ENCODE peak calls at places on chromosomes 5 and 9, in ten cellular contexts. X, Q, S, M, N, H, A, E, D and C are unnamed samples.

GRCh38 chr5:169344629-169345028 is 43.7 kb upstream of the SLIT3 start:
- DNase-seq in E (no peak), N (no peak), X (no peak), D (no peak), S (no peak), Q (peak; percentile 17), M (no peak), A (no peak), H (no peak), C (no peak)

GRCh38 chr5:139886213-139886612 is 90.6 kb downstream of the PSD2 start:
- DNase-seq in H (no peak), D (no peak), N (no peak), M (no peak), X (no peak), S (no peak), A (no peak), Q (no peak), E (no peak), C (no peak)

GRCh38 chr9:87324613-87325194 is 173.0 kb upstream of the DAPK1 start:
- DNase-seq in Q (no peak), N (peak; percentile 18), S (no peak), E (no peak), M (peak; percentile 85), D (no peak), H (no peak), X (no peak), A (peak; percentile 79), C (no peak)

GRCh38 chr5:146291421-146292074 is 47.1 kb upstream of the POU4F3 start:
- DNase-seq in N (peak; percentile 16), Q (no peak), A (peak; percentile 57), X (no peak), D (no peak), E (no peak), H (no peak), M (peak; percentile 63), S (no peak), C (no peak)

GRCh38 chr9:21031091-21031817 is at the start of gene HACD4:
- DNase-seq in N (peak; percentile 34), M (peak; percentile 72), X (peak; percentile 84), H (no peak), S (peak; percentile 87), D (peak; percentile 94), Q (peak; percentile 41), A (peak; percentile 49), E (peak; percentile 73), C (peak; percentile 60)

GRCh38 chr9:136364942-136365774 is 1.6 kb upstream of the DNLZ start:
- DNase-seq in Q (no peak), S (no peak), D (peak; percentile 79), N (no peak), X (no peak), H (no peak), E (no peak), A (no peak), M (no peak), C (no peak)

GRCh38 chr9:72149231-72149975 is at the start of gene GDA:
- DNase-seq in X (peak; percentile 64), H (no peak), A (no peak), M (no peak), E (peak; percentile 42), N (no peak), S (peak; percentile 49), Q (no peak), D (peak; percentile 81), C (no peak)

GRCh38 chr5:156414381-156414780 is 87.4 kb downstream of the SGCD start:
- DNase-seq in A (no peak), M (peak; percentile 29), E (no peak), X (no peak), Q (no peak), N (no peak), S (no peak), H (no peak), D (no peak), C (no peak)

GRCh38 chr5:135667662-135668061 is 88.9 kb upstream of the CXCL14 start:
- DNase-seq in M (no peak), E (no peak), N (no peak), H (no peak), A (no peak), D (no peak), S (no peak), Q (no peak), X (no peak), C (no peak)

GRCh38 chr5:84729326-84729725 is 344.6 kb upstream of the EDIL3 start:
- DNase-seq in E (no peak), N (no peak), M (peak; percentile 31), D (no peak), A (peak; percentile 33), X (no peak), H (no peak), Q (no peak), S (no peak), C (no peak)

GRCh38 chr9:111621895-111622480 is 9.1 kb upstream of the DNAJC25 start:
- DNase-seq in N (peak; percentile 14), S (peak; percentile 68), D (no peak), M (peak; percentile 69), A (peak; percentile 64), Q (no peak), E (no peak), X (no peak), H (no peak), C (no peak)

GRCh38 chr5:110335361-110336046 is 391.0 kb downstream of the TMEM232 start:
- DNase-seq in Q (no peak), S (no peak), D (no peak), E (no peak), M (peak; percentile 54), A (peak; percentile 17), H (no peak), N (no peak), X (no peak), C (no peak)

GRCh38 chr5:159419567-159419966 is 89.3 kb upstream of the IL12B start:
- DNase-seq in A (no peak), Q (no peak), X (no peak), E (peak; percentile 34), H (no peak), M (no peak), S (peak; percentile 58), D (no peak), N (no peak), C (no peak)

DNA sequence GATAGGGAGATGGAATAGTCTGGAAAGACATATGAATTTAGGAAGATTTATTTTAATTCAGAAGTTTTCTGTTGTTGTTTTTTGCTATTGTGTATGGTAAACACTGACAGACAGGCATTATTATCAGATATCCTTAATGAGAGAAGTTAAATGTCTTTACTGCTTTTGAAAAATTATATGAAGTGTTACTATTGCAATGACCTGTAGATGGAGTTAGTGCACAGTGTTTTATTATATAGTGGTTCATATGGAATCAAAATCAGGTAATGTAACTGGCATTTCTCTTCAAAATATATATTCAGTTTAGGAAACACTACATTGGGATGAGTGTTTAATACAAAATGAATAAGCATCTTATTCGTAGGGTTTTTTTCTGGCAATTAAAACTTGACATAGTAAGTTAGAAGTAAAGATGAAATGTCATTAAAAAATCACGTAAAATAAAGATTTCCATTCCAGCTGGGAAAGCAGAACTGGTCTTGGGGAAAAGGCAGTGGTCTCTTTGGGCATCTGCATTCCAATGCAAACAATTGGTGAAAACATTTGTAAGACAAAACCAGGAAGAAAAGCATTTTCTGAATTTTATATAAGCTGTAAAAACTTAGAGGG is 3.9 kb downstream of the GABRA1 start:
- DNase-seq in D (no peak), E (no peak), M (peak; percentile 1), H (no peak), A (no peak), X (no peak), S (no peak), N (no peak), Q (no peak), C (no peak)
- H3K4me1 ChIP-seq in D (no peaks in the 10 kb centered on the region), E (no peaks in the 10 kb centered on the region), M (no peaks in the 10 kb centered on the region), H (no peaks in the 10 kb centered on the region), A (no peaks in the 10 kb centered on the region), X (peaks cover 2% of the 10 kb centered on the region), S (no peaks in the 10 kb centered on the region), N (no peaks in the 10 kb centered on the region), Q (no peaks in the 10 kb centered on the region), C (no peaks in the 10 kb centered on the region)

DNA sequence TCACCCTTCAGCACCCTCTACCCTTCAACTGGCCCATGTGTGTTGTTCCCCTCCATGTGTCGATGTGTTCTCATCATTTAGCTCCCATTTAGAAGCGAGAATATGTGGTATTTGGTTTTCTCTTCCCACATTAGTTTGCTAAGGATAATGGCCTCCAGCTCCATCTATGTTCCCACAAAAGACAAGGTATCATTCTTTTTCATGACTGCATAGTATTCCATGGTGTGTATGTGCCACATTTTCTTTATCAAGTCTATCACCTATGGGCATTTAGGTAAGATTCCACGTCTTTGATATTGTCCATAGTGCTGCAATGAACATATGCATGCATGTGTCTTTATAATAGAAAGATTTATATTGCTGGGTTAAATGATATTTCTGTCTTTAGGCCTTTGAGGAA is 325.1 kb upstream of the ADAMTS16 start:
- DNase-seq in X (no peak), M (no peak), D (no peak), A (no peak), H (no peak), E (no peak), Q (no peak), N (no peak), S (no peak), C (no peak)
- TF ChIP-seq CTCF in X (no peak), M (no peak), D (no peak), A (no peak), H (no peak), E (no peak), Q (no peak), N (no peak), S (no peak), C (no peak)

DNA sequence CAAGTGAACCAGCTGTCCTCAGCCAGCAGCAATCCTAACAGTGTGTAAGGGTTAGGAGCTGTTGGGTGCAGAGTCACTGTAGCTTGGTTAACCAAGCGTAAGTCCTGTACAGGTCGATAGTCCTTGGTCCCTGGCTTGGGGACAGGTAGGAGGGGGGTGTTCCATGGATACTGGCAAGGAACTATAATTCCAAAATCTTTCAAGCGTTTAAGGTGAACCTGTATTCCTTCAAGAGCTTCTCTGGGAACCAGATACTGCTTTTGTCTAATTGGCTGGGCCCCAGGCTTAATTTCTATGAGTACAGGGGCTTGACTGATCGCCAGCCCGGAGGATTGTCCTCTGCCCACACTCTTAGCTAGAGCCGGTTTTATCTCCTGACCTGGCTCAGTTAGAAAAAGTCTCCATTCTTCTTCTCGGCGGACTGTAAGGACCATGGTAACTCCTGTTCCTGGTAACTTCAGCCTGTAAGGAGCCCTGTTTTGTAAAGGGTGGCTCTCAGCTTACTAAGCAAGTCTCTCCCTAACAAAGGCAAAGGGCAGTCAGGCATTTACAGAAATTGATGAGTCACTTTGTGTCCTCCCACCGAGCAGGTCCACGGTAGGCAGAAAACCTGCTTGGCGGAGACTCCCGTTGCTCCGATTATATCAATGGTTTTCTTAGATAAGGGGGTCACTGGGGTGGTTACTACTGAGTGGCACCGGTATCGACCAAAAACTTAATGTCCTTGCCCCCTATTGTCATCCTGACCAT is 6.0 kb upstream of the ZNF354C start:
- DNase-seq in Q (no peak), S (no peak), N (no peak), D (no peak), X (no peak), H (no peak), E (no peak), M (no peak), A (no peak), C (no peak)
- H3K9me3 ChIP-seq in Q (peaks cover 14% of the 10 kb centered on the region), S (peaks cover 16% of the 10 kb centered on the region), N (peaks cover 3% of the 10 kb centered on the region), D (no peaks in the 10 kb centered on the region), X (peaks cover 3% of the 10 kb centered on the region), H (no peaks in the 10 kb centered on the region), E (peaks cover 31% of the 10 kb centered on the region), M (no peaks in the 10 kb centered on the region), A (no peaks in the 10 kb centered on the region), C (no peaks in the 10 kb centered on the region)

DNA sequence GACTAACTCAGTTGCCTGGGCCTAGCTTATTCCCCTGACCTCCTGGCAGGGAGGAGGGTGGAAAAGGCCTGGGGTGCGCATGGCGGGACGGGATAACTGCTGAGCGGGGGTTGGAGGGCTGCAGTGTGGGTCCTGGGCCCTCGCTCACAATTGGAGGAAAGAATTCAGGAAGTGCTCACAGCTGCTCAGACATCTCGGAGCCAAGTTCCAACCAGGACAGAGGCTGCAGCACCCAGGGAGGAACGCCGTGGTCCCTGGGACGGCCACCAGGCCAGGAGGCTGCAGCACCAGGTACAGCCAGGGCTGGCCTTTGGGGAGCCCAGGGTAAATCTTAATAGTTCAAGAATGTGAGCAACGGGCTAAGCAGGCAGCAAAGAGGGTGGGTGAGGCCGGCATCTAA is at the start of gene SPAAR:
- DNase-seq in D (peak; percentile 43), X (no peak), H (no peak), M (no peak), A (no peak), N (peak; percentile 48), E (no peak), Q (no peak), S (peak; percentile 73), C (no peak)
- H3K4me1 ChIP-seq in D (peaks cover 63% of the 10 kb centered on the region), X (peaks cover 66% of the 10 kb centered on the region), H (peaks cover 78% of the 10 kb centered on the region), M (peaks cover 34% of the 10 kb centered on the region), A (peaks cover 45% of the 10 kb centered on the region), N (peaks cover 93% of the 10 kb centered on the region), E (peaks cover 9% of the 10 kb centered on the region), Q (peaks cover 28% of the 10 kb centered on the region), S (peaks cover 13% of the 10 kb centered on the region), C (peaks cover 50% of the 10 kb centered on the region)